ENCODE peak calls at places on chromosome 2, in eight cellular contexts. One of them, this sample, is unnamed.

GRCh38 chr2:188131281-188131680 is 160.4 kb upstream of the GULP1 start:
- DNase-seq in body of pancreas: no peak
- DNase-seq in uterus: no peak
- DNase-seq in endothelial cell of umbilical vein: no peak
- DNase-seq in stomach: no peak
- DNase-seq in adrenal gland: no peak
- DNase-seq in heart left ventricle: no peak
- DNase-seq in IMR-90: no peak
- DNase-seq in this sample: no peak

GRCh38 chr2:154814856-154815255 is 116.4 kb downstream of the KCNJ3 start:
- DNase-seq in body of pancreas: no peak
- DNase-seq in uterus: no peak
- DNase-seq in endothelial cell of umbilical vein: no peak
- DNase-seq in stomach: no peak
- DNase-seq in adrenal gland: no peak
- DNase-seq in heart left ventricle: no peak
- DNase-seq in IMR-90: no peak
- DNase-seq in this sample: no peak

GRCh38 chr2:10885479-10885863 is 26.3 kb upstream of the KCNF1 start:
- DNase-seq in body of pancreas: no peak
- DNase-seq in uterus: no peak
- DNase-seq in endothelial cell of umbilical vein: no peak
- DNase-seq in stomach: no peak
- DNase-seq in adrenal gland: no peak
- DNase-seq in heart left ventricle: no peak
- DNase-seq in IMR-90: no peak
- DNase-seq in this sample: no peak

GRCh38 chr2:70703900-70704549 is 64.0 kb downstream of the ADD2 start:
- DNase-seq in body of pancreas: no peak
- DNase-seq in uterus: no peak
- DNase-seq in endothelial cell of umbilical vein: no peak
- DNase-seq in stomach: peak; percentile 16
- DNase-seq in adrenal gland: no peak
- DNase-seq in heart left ventricle: peak; percentile 15
- DNase-seq in IMR-90: no peak
- DNase-seq in this sample: no peak

GRCh38 chr2:173922068-173922467 is 43.1 kb downstream of the SP3 start:
- DNase-seq in body of pancreas: no peak
- DNase-seq in uterus: no peak
- DNase-seq in endothelial cell of umbilical vein: no peak
- DNase-seq in stomach: no peak
- DNase-seq in adrenal gland: no peak
- DNase-seq in heart left ventricle: no peak
- DNase-seq in IMR-90: no peak
- DNase-seq in this sample: no peak

GRCh38 chr2:43977677-43978076 is 18.1 kb downstream of the LRPPRC start:
- DNase-seq in body of pancreas: no peak
- DNase-seq in uterus: no peak
- DNase-seq in endothelial cell of umbilical vein: no peak
- DNase-seq in stomach: no peak
- DNase-seq in adrenal gland: no peak
- DNase-seq in heart left ventricle: no peak
- DNase-seq in IMR-90: peak; percentile 3
- DNase-seq in this sample: no peak

GRCh38 chr2:171009386-171009785 is 80.3 kb downstream of the GORASP2 start:
- DNase-seq in body of pancreas: no peak
- DNase-seq in uterus: no peak
- DNase-seq in endothelial cell of umbilical vein: no peak
- DNase-seq in stomach: no peak
- DNase-seq in adrenal gland: no peak
- DNase-seq in heart left ventricle: no peak
- DNase-seq in IMR-90: no peak
- DNase-seq in this sample: no peak

GRCh38 chr2:157173740-157174184 is 83.7 kb upstream of the GALNT5 start:
- DNase-seq in body of pancreas: no peak
- DNase-seq in uterus: no peak
- DNase-seq in endothelial cell of umbilical vein: peak; percentile 93
- DNase-seq in stomach: no peak
- DNase-seq in adrenal gland: no peak
- DNase-seq in heart left ventricle: no peak
- DNase-seq in IMR-90: peak; percentile 100
- DNase-seq in this sample: no peak

GRCh38 chr2:23926289-23926749 is 604 bp downstream of the ATAD2B start:
- DNase-seq in body of pancreas: peak; percentile 43
- DNase-seq in uterus: peak; percentile 24
- DNase-seq in endothelial cell of umbilical vein: no peak
- DNase-seq in stomach: peak; percentile 43
- DNase-seq in adrenal gland: peak; percentile 39
- DNase-seq in heart left ventricle: peak; percentile 35
- DNase-seq in IMR-90: no peak
- DNase-seq in this sample: peak; percentile 32

DNA sequence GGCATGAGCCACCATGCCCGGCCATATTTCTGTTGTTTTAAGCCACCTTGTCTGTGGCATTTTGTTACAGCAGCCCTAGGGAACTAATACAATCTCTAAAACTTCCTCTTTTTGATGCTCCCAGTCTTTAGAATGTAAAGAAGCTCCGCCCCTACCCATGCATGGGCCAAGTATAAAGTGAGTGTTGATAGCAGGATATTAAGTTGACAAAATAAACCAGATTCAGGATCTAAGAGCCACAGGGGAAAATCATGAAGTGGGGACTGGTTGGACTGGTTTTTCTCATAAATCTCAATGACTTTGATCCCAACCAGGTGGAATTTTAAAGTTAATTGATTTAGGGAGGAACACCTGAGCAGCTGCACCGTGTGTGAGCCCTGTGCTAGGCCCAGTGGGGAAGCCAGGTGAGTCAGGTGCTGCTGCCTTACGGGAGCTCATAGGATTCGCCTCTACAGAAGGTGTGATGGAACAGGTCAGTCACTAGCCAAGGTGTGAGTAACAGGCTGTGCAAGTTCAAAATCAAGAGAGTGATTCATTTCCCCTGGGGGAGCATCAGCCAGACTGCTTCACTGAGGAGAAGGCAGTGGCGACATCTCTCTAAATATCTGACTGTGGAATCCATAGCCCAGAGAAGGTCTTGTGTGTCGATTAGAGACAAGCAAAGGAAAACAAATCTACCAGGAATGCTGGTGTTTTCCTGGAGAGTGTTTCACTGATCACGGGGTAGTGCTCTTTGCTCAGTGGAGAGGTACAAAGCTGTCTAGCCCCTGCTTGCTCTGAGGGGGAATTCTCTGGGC is 63.0 kb upstream of the MSH2 start:
- DNase-seq in body of pancreas: peak; percentile 17
- DNase-seq in uterus: no peak
- DNase-seq in endothelial cell of umbilical vein: no peak
- DNase-seq in stomach: peak; percentile 35
- DNase-seq in adrenal gland: no peak
- DNase-seq in heart left ventricle: no peak
- DNase-seq in IMR-90: peak; percentile 61
- DNase-seq in this sample: no peak
- H3K27ac ChIP-seq in body of pancreas: peak overlapping the region; percentile 76
- H3K27ac ChIP-seq in uterus: no peak overlapping the region
- H3K27ac ChIP-seq in endothelial cell of umbilical vein: no peak overlapping the region
- H3K27ac ChIP-seq in stomach: peak overlapping the region; percentile 22
- H3K27ac ChIP-seq in adrenal gland: no peak overlapping the region
- H3K27ac ChIP-seq in heart left ventricle: no peak overlapping the region
- H3K27ac ChIP-seq in IMR-90: no peak overlapping the region
- H3K27ac ChIP-seq in this sample: no peak overlapping the region

DNA sequence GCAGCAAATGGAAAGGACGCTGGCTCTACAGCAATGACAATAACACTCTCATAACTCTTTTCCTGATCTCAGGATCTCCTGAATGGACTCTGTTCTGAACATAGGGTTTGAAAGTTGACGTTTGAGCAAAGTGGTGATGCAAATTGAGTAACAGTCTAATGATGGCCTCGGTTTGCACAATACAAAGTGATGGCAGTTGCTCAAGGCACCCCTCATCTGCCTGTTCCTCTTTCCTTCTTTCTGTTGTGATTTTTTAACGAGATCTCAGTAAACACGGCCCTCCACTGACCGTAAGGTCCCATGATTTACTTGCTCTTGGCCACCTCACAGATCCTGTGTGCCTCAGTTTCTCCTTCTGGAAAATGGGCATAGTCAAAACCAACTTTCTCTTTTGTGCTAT is 303.5 kb downstream of the SLC8A1 start:
- DNase-seq in body of pancreas: no peak
- DNase-seq in uterus: no peak
- DNase-seq in endothelial cell of umbilical vein: no peak
- DNase-seq in stomach: no peak
- DNase-seq in adrenal gland: no peak
- DNase-seq in heart left ventricle: no peak
- DNase-seq in IMR-90: no peak
- DNase-seq in this sample: no peak
- H3K27me3 ChIP-seq in body of pancreas: no peaks in the 10 kb centered on the region
- H3K27me3 ChIP-seq in uterus: no peaks in the 10 kb centered on the region
- H3K27me3 ChIP-seq in endothelial cell of umbilical vein: no peaks in the 10 kb centered on the region
- H3K27me3 ChIP-seq in stomach: no peaks in the 10 kb centered on the region
- H3K27me3 ChIP-seq in adrenal gland: no peaks in the 10 kb centered on the region
- H3K27me3 ChIP-seq in heart left ventricle: no peaks in the 10 kb centered on the region
- H3K27me3 ChIP-seq in IMR-90: no peaks in the 10 kb centered on the region
- H3K27me3 ChIP-seq in this sample: no peaks in the 10 kb centered on the region

GRCh38 chr2:84959045-84959493 is 11.9 kb upstream of the KCMF1 start:
- DNase-seq in body of pancreas: no peak
- DNase-seq in uterus: no peak
- DNase-seq in endothelial cell of umbilical vein: peak; percentile 71
- DNase-seq in stomach: no peak
- DNase-seq in adrenal gland: no peak
- DNase-seq in heart left ventricle: no peak
- DNase-seq in IMR-90: peak; percentile 90
- DNase-seq in this sample: no peak

GRCh38 chr2:84960157-84960506 is 10.8 kb upstream of the KCMF1 start:
- DNase-seq in body of pancreas: peak; percentile 23
- DNase-seq in uterus: no peak
- DNase-seq in endothelial cell of umbilical vein: no peak
- DNase-seq in stomach: no peak
- DNase-seq in adrenal gland: no peak
- DNase-seq in heart left ventricle: no peak
- DNase-seq in IMR-90: no peak
- DNase-seq in this sample: no peak

GRCh38 chr2:84957771-84958134 is 13.2 kb upstream of the KCMF1 start:
- DNase-seq in body of pancreas: no peak
- DNase-seq in uterus: no peak
- DNase-seq in endothelial cell of umbilical vein: no peak
- DNase-seq in stomach: no peak
- DNase-seq in adrenal gland: no peak
- DNase-seq in heart left ventricle: no peak
- DNase-seq in IMR-90: no peak
- DNase-seq in this sample: no peak

GRCh38 chr2:84959494-84960156 is 11.3 kb upstream of the KCMF1 start:
- DNase-seq in body of pancreas: peak; percentile 83
- DNase-seq in uterus: no peak
- DNase-seq in endothelial cell of umbilical vein: no peak
- DNase-seq in stomach: no peak
- DNase-seq in adrenal gland: no peak
- DNase-seq in heart left ventricle: no peak
- DNase-seq in IMR-90: peak; percentile 64
- DNase-seq in this sample: no peak

DNA sequence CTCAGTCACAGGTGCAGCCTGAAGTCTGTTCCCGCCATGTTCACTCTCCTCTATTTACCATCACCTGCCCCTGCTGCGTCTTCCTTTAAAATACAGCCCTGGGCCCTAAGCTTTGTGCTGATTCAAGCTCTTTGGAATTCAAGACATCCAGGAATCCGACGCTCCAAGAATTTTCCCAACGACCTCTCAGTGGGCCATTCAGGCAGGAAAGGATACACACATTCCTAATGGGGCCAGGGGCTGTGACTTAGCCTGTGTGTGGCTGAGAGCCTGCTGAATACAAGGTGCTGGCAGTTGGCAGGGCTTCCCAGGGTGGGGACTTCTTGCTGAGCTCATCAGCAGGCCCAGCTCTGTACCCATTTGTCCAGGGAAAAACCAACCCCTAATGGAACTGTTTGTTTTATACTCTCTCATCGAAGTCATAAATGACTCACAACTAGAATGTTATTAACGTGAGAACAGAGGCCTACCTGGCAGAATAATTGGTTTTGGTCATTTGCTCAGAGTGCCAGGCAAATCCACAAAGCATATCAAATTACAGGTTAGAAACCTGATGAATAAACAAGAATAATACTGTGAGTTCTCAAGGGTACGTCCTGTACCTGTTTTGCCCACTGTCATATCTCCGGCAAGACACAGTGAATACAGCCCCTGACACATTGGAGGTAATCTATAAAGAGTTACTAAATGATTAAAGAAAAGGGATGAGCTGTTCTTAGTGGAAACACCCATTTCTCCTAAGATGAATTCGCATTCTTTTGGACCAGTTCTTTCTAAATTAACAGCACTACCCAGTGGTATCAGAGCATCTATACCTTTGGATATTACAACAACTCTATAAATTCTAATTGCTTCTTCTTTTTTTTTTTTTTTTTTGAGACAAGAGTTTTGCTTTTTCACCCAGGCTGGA is 12.6 kb upstream of the KCMF1 start:
- DNase-seq in body of pancreas: peak; percentile 96
- DNase-seq in uterus: no peak
- DNase-seq in endothelial cell of umbilical vein: peak; percentile 87
- DNase-seq in stomach: peak; percentile 62
- DNase-seq in adrenal gland: peak; percentile 15
- DNase-seq in heart left ventricle: no peak
- DNase-seq in IMR-90: peak; percentile 97
- DNase-seq in this sample: no peak
- TF ChIP-seq POLR2A in body of pancreas: no peak
- TF ChIP-seq POLR2A in uterus: no peak
- TF ChIP-seq POLR2A in endothelial cell of umbilical vein: no peak
- TF ChIP-seq POLR2A in stomach: no peak
- TF ChIP-seq POLR2A in adrenal gland: no peak
- TF ChIP-seq POLR2A in heart left ventricle: no peak
- TF ChIP-seq POLR2A in IMR-90: peak; percentile 28
- TF ChIP-seq POLR2A in this sample: no peak

GRCh38 chr2:169345507-169346120 is 16.7 kb downstream of the LRP2 start:
- DNase-seq in body of pancreas: no peak
- DNase-seq in uterus: no peak
- DNase-seq in endothelial cell of umbilical vein: no peak
- DNase-seq in stomach: no peak
- DNase-seq in adrenal gland: no peak
- DNase-seq in heart left ventricle: no peak
- DNase-seq in IMR-90: no peak
- DNase-seq in this sample: no peak

GRCh38 chr2:169344736-169345506 is 17.4 kb downstream of the LRP2 start:
- DNase-seq in body of pancreas: no peak
- DNase-seq in uterus: no peak
- DNase-seq in endothelial cell of umbilical vein: no peak
- DNase-seq in stomach: no peak
- DNase-seq in adrenal gland: no peak
- DNase-seq in heart left ventricle: no peak
- DNase-seq in IMR-90: no peak
- DNase-seq in this sample: no peak

GRCh38 chr2:169351725-169352124 is 10.6 kb downstream of the LRP2 start:
- DNase-seq in body of pancreas: no peak
- DNase-seq in uterus: no peak
- DNase-seq in endothelial cell of umbilical vein: no peak
- DNase-seq in stomach: no peak
- DNase-seq in adrenal gland: no peak
- DNase-seq in heart left ventricle: no peak
- DNase-seq in IMR-90: no peak
- DNase-seq in this sample: no peak

GRCh38 chr2:169349528-169349927 is 12.8 kb downstream of the LRP2 start:
- DNase-seq in body of pancreas: no peak
- DNase-seq in uterus: no peak
- DNase-seq in endothelial cell of umbilical vein: no peak
- DNase-seq in stomach: no peak
- DNase-seq in adrenal gland: no peak
- DNase-seq in heart left ventricle: no peak
- DNase-seq in IMR-90: no peak
- DNase-seq in this sample: no peak

GRCh38 chr2:169348321-169349002 is 13.9 kb downstream of the LRP2 start:
- DNase-seq in body of pancreas: no peak
- DNase-seq in uterus: no peak
- DNase-seq in endothelial cell of umbilical vein: no peak
- DNase-seq in stomach: no peak
- DNase-seq in adrenal gland: no peak
- DNase-seq in heart left ventricle: no peak
- DNase-seq in IMR-90: no peak
- DNase-seq in this sample: peak; percentile 82
- H3K27ac ChIP-seq in body of pancreas: no peak overlapping the region
- H3K27ac ChIP-seq in uterus: no peak overlapping the region
- H3K27ac ChIP-seq in endothelial cell of umbilical vein: no peak overlapping the region
- H3K27ac ChIP-seq in stomach: no peak overlapping the region
- H3K27ac ChIP-seq in adrenal gland: no peak overlapping the region
- H3K27ac ChIP-seq in heart left ventricle: no peak overlapping the region
- H3K27ac ChIP-seq in IMR-90: no peak overlapping the region
- H3K27ac ChIP-seq in this sample: peak overlapping the region; percentile 80

This sample was measured in testis.